ENCODE peak calls at places on chromosomes 11 and 22, in eight cellular contexts. J is A549, B is adrenal gland, T is spleen, U is right lobe of liver, G is body of pancreas, M is esophagus squamous epithelium, A is heart left ventricle. C is an unnamed sample.

GRCh38 chr11:113806403-113806802 is 26.8 kb downstream of the CLDN25 start:
- DNase-seq in J (peak; percentile 35), B (peak; percentile 19), T (no peak), U (peak; percentile 25), G (peak; percentile 11), M (no peak), A (no peak), C (no peak)

GRCh38 chr11:61141601-61142028 is 19.6 kb downstream of the VPS37C start:
- DNase-seq in J (no peak), B (peak; percentile 31), T (peak; percentile 62), U (no peak), G (peak; percentile 79), M (no peak), A (no peak), C (peak; percentile 62)

GRCh38 chr22:19196841-19197612 is 18.5 kb upstream of the SLC25A1 start:
- DNase-seq in J (no peak), B (no peak), T (no peak), U (no peak), G (no peak), M (no peak), A (no peak), C (no peak)

GRCh38 chr11:67699521-67699920 is 25.1 kb upstream of the ALDH3B2 start:
- DNase-seq in J (peak; percentile 48), B (no peak), T (no peak), U (no peak), G (no peak), M (no peak), A (no peak), C (no peak)

GRCh38 chr22:29130490-29130889 is 57.7 kb downstream of the KREMEN1 start:
- DNase-seq in J (no peak), B (no peak), T (no peak), U (no peak), G (no peak), M (no peak), A (no peak), C (no peak)

GRCh38 chr11:73182824-73183321 is 35.2 kb upstream of the P2RY2 start:
- DNase-seq in J (no peak), B (peak; percentile 88), T (no peak), U (no peak), G (peak; percentile 68), M (no peak), A (peak; percentile 86), C (peak; percentile 53)

GRCh38 chr11:8809605-8810272 is 101.2 kb upstream of the AKIP1 start:
- DNase-seq in J (no peak), B (no peak), T (no peak), U (no peak), G (no peak), M (no peak), A (no peak), C (no peak)

GRCh38 chr11:859394-860131 is 16.9 kb downstream of the TSPAN4 start:
- DNase-seq in J (peak; percentile 70), B (peak; percentile 90), T (no peak), U (peak; percentile 62), G (peak; percentile 86), M (no peak), A (peak; percentile 85), C (peak; percentile 90)

GRCh38 chr11:33952805-33953204 is 60.9 kb upstream of the LMO2 start:
- DNase-seq in J (no peak), B (no peak), T (no peak), U (no peak), G (no peak), M (no peak), A (no peak), C (no peak)

GRCh38 chr11:65559951-65560537 is 1.9 kb upstream of the LTBP3 start:
- DNase-seq in J (peak; percentile 90), B (peak; percentile 65), T (no peak), U (no peak), G (peak; percentile 41), M (no peak), A (peak; percentile 56), C (no peak)

GRCh38 chr11:6736495-6737121 is 35.2 kb downstream of the OR2AG2 start:
- DNase-seq in J (no peak), B (no peak), T (no peak), U (no peak), G (no peak), M (no peak), A (no peak), C (no peak)

GRCh38 chr11:65934014-65934413 is 11.3 kb upstream of the TSGA10IP start:
- DNase-seq in J (no peak), B (no peak), T (no peak), U (no peak), G (no peak), M (no peak), A (no peak), C (no peak)

GRCh38 chr11:107549253-107549953 is 16.1 kb downstream of the ALKBH8 start:
- DNase-seq in J (peak; percentile 25), B (peak; percentile 37), T (no peak), U (no peak), G (no peak), M (no peak), A (no peak), C (no peak)

GRCh38 chr11:102831128-102831708 is 12.2 kb downstream of the MMP3 start:
- DNase-seq in J (peak; percentile 16), B (peak; percentile 25), T (no peak), U (peak; percentile 67), G (peak; percentile 33), M (no peak), A (no peak), C (no peak)

GRCh38 chr11:36195496-36196346 is 93.5 kb downstream of the COMMD9 start:
- DNase-seq in J (no peak), B (no peak), T (no peak), U (no peak), G (no peak), M (no peak), A (no peak), C (no peak)

GRCh38 chr11:118353084-118353710 is 6.2 kb upstream of the UBE4A start:
- DNase-seq in J (no peak), B (no peak), T (no peak), U (no peak), G (no peak), M (no peak), A (no peak), C (no peak)

GRCh38 chr11:13052130-13052541 is 43.0 kb downstream of the RASSF10 start:
- DNase-seq in J (no peak), B (no peak), T (no peak), U (no peak), G (peak; percentile 66), M (no peak), A (no peak), C (no peak)

GRCh38 chr11:76445122-76446084 is 585 bp downstream of the EMSY start:
- DNase-seq in J (peak; percentile 85), B (peak; percentile 85), T (peak; percentile 92), U (peak; percentile 76), G (peak; percentile 78), M (peak; percentile 25), A (peak; percentile 86), C (peak; percentile 78)
- TF ChIP-seq CTCF in J (no peak), B (no peak), T (no peak), U (no peak), G (no peak), M (no peak), A (no peak), C (no peak)

DNA sequence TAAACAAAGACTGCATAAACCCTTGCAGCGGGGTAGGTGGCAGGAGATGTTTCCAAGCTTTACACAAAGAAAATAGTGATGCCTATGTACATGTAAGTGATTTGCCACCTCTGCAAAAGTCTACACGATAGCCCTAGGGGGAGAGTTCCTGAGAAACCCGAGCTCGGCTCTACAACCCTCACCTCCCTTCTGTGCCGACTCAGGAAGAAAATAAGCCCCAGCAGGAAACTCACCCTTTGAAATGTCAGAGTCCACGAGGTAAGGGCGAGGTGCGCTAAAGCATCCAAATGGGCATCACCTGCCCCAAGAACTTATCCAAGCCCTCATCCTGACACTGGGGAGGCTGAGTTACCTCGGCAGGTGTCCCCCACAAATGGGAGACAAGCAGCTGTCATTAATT is 105.0 kb upstream of the KIRREL3 start:
- DNase-seq in J (no peak), B (no peak), T (no peak), U (no peak), G (no peak), M (no peak), A (no peak), C (no peak)
- H3K27ac ChIP-seq in J (no peak overlapping the region), B (no peak overlapping the region), T (no peak overlapping the region), U (no peak overlapping the region), G (peak overlapping the region; percentile 28), M (no peak overlapping the region), A (no peak overlapping the region), C (no peak overlapping the region)

GRCh38 chr22:46737976-46738641 is at the start of gene CERK:
- DNase-seq in J (peak; percentile 31), B (peak; percentile 81), T (peak; percentile 91), U (peak; percentile 86), G (peak; percentile 83), M (no peak), A (peak; percentile 90), C (peak; percentile 88)
- TF ChIP-seq POLR2A in J (peak; percentile 25), B (peak; percentile 56), T (no peak), U (peak; percentile 84), G (peak; percentile 36), M (no peak), A (no peak), C (peak; percentile 24)

GRCh38 chr22:45598596-45599217 is 72.9 kb upstream of the ATXN10 start:
- DNase-seq in J (no peak), B (no peak), T (peak; percentile 59), U (no peak), G (no peak), M (no peak), A (peak; percentile 9), C (no peak)

GRCh38 chr22:45590262-45590661 is 81.4 kb upstream of the ATXN10 start:
- DNase-seq in J (no peak), B (no peak), T (no peak), U (no peak), G (no peak), M (no peak), A (no peak), C (no peak)

GRCh38 chr22:45597460-45598192 is 74.0 kb upstream of the ATXN10 start:
- DNase-seq in J (peak; percentile 62), B (no peak), T (peak; percentile 41), U (no peak), G (peak; percentile 45), M (no peak), A (peak; percentile 23), C (no peak)

GRCh38 chr22:45589556-45589955 is 82.1 kb upstream of the ATXN10 start:
- DNase-seq in J (no peak), B (no peak), T (no peak), U (no peak), G (no peak), M (no peak), A (no peak), C (no peak)

DNA sequence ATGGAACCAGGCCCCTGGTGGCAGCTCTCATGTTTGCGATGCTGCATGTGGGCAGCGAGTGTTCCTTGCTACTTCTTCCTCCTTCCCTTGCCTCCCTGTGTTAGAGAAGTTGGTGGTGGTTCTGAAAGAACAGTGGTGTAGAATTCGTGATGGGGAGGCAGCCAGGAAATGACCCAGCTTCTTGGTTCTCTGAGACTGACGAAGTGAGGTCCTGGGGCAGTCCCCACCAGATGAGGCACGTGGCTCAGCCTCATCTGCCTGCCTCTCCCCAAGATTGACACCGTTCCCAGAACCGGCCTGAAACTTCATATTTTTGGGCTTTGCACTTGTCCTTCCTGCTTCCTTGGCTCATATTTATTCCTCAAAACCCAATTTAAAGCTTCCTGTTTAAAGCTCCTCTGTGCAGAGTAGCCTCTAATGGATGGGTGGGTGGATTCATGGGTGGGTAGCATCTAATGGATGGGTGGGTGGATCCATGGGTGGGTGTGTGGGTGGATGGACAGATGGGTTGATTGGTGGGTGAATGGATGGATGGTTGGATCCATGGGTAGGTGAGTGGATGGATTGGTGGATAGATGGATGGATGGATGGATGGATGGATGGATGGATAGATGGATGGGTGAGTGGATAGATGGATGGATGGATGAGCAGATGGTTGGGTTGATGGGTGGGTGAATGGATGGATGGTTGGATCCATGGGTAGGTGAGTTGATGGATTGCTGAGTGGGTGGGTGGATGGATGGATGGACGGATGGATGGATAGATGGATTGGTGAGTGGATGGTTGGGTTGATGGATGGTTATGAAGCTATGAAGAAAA is 77.3 kb upstream of the ATXN10 start:
- DNase-seq in J (no peak), B (no peak), T (no peak), U (no peak), G (no peak), M (no peak), A (peak; percentile 3), C (no peak)
- TF ChIP-seq CTCF in J (no peak), B (no peak), T (no peak), U (no peak), G (no peak), M (no peak), A (no peak), C (no peak)

C was measured in ovary.